ENCODE peak calls at places on chromosome 15, in ten cellular contexts. P is GM10248, L is progenitor cell of endocrine pancreas, A is fibroblast of lung, E is WTC11, Q is IMR-90, R is mucosa of descending colon, C is osteoblast, B is A549, K is cardiac muscle cell. N is an unnamed sample.

GRCh38 chr15:50137330-50137761 is 18.3 kb upstream of the ATP8B4 start:
- DNase-seq in P (no peak), L (no peak), A (peak), E (no peak), Q (peak), R (no peak), C (peak), B (peak), K (peak), N (peak)

GRCh38 chr15:69958494-69959134 is 139.1 kb downstream of the TLE3 start:
- DNase-seq in P (no peak), L (no peak), A (no peak), E (peak), Q (no peak), R (no peak), C (no peak), B (peak), K (no peak), N (no peak)

GRCh38 chr15:68285243-68285980 is 7.9 kb downstream of the FEM1B start:
- DNase-seq in P (no peak), L (no peak), A (no peak), E (peak), Q (no peak), R (no peak), C (no peak), B (no peak), K (no peak), N (no peak)

GRCh38 chr15:23387791-23388190 is 33.2 kb downstream of the GOLGA8S start:
- DNase-seq in P (no peak), L (no peak), A (no peak), E (no peak), Q (no peak), R (no peak), C (no peak), B (no peak), K (no peak), N (no peak)

GRCh38 chr15:67296684-67297083 is 42.1 kb downstream of the IQCH start:
- DNase-seq in P (no peak), L (no peak), A (no peak), E (no peak), Q (no peak), R (no peak), C (no peak), B (no peak), K (no peak), N (no peak)

GRCh38 chr15:44536962-44537727 is at the start of gene EIF3J:
- DNase-seq in P (peak), L (peak), A (peak), E (peak), Q (peak), R (peak), C (peak), B (peak), K (peak), N (peak)

GRCh38 chr15:69314736-69315135 is 16.0 kb downstream of the PAQR5 start:
- DNase-seq in P (no peak), L (no peak), A (no peak), E (no peak), Q (no peak), R (no peak), C (no peak), B (no peak), K (no peak), N (no peak)

GRCh38 chr15:45667002-45667401 is 32.2 kb downstream of the SQOR start:
- DNase-seq in P (no peak), L (no peak), A (no peak), E (no peak), Q (no peak), R (no peak), C (no peak), B (no peak), K (no peak), N (no peak)

GRCh38 chr15:27082526-27082925 is 111.5 kb downstream of the GABRG3 start:
- DNase-seq in P (no peak), L (no peak), A (no peak), E (no peak), Q (no peak), R (no peak), C (no peak), B (no peak), K (no peak), N (no peak)

DNA sequence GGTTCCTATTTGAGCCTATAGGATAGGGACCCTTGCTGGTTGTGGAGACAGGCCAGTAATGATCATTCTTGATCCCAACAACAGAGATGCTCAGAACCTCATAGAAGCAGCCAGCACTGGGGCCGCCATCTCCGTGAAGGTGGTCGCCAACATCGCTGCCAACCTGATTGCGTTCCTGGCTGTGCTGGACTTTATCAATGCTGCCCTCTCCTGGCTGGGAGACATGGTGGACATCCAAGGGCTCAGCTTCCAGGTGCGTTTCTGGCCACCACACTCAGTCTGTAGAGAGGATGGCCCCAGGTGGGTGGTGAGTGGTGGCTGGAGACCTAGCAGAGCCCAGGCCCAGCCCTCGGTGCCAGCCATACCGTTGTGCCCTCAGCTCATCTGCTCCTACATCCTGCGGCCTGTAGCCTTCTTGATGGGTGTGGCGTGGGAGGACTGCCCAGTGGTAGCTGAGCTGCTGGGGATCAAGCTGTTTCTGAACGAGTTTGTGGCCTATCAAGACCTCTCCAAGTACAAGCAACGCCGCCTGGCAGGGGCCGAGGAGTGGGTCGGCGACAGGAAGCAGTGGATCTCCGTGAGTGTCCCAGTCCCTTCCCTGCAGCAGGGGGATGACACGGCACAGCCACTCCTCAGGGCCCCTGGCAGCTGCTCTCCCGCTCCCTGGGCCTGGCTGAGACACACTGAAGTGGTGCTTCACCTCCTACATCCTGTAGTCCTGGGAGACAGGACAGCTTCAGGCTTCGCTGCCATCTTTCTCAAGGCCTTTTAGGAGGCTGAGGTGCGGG is 46.5 kb upstream of the PDE8A start:
- DNase-seq in P (no peak), L (no peak), A (no peak), E (peak), Q (no peak), R (no peak), C (no peak), B (peak), K (no peak), N (no peak)
- TF ChIP-seq CTCF in P (no peak), L (no peak), A (peak), E (no peak), Q (no peak), R (no peak), C (no peak), B (peak), K (no peak), N (no peak)

GRCh38 chr15:74022706-74023470 is 28.4 kb downstream of the PML start:
- DNase-seq in P (no peak), L (no peak), A (no peak), E (no peak), Q (no peak), R (no peak), C (peak), B (no peak), K (no peak), N (no peak)

GRCh38 chr15:74024687-74025086 is 30.2 kb downstream of the PML start:
- DNase-seq in P (no peak), L (no peak), A (no peak), E (no peak), Q (no peak), R (no peak), C (no peak), B (no peak), K (no peak), N (no peak)

GRCh38 chr15:74027688-74028087 is 33.2 kb downstream of the PML start:
- DNase-seq in P (no peak), L (no peak), A (no peak), E (no peak), Q (no peak), R (no peak), C (no peak), B (no peak), K (no peak), N (no peak)

GRCh38 chr15:74028646-74029045 is 34.1 kb downstream of the PML start:
- DNase-seq in P (no peak), L (no peak), A (no peak), E (no peak), Q (no peak), R (no peak), C (no peak), B (no peak), K (no peak), N (no peak)

GRCh38 chr15:74025436-74025835 is 30.9 kb downstream of the PML start:
- DNase-seq in P (no peak), L (no peak), A (no peak), E (no peak), Q (peak), R (no peak), C (peak), B (no peak), K (peak), N (no peak)
- TF ChIP-seq CTCF in P (no peak), L (no peak), A (no peak), E (no peak), Q (no peak), R (no peak), C (no peak), B (no peak), K (no peak), N (no peak)

GRCh38 chr15:57526076-57526475 is 65.6 kb upstream of the MYZAP start:
- DNase-seq in P (no peak), L (no peak), A (no peak), E (no peak), Q (peak), R (no peak), C (no peak), B (no peak), K (no peak), N (no peak)

GRCh38 chr15:57529748-57530147 is 62.0 kb upstream of the MYZAP start:
- DNase-seq in P (no peak), L (no peak), A (no peak), E (no peak), Q (no peak), R (no peak), C (no peak), B (no peak), K (no peak), N (no peak)

GRCh38 chr15:57527382-57528091 is 64.2 kb upstream of the MYZAP start:
- DNase-seq in P (peak), L (no peak), A (peak), E (no peak), Q (peak), R (no peak), C (peak), B (peak), K (peak), N (peak)

GRCh38 chr15:57526615-57527014 is 65.1 kb upstream of the MYZAP start:
- DNase-seq in P (no peak), L (no peak), A (no peak), E (no peak), Q (no peak), R (no peak), C (peak), B (no peak), K (no peak), N (no peak)

DNA sequence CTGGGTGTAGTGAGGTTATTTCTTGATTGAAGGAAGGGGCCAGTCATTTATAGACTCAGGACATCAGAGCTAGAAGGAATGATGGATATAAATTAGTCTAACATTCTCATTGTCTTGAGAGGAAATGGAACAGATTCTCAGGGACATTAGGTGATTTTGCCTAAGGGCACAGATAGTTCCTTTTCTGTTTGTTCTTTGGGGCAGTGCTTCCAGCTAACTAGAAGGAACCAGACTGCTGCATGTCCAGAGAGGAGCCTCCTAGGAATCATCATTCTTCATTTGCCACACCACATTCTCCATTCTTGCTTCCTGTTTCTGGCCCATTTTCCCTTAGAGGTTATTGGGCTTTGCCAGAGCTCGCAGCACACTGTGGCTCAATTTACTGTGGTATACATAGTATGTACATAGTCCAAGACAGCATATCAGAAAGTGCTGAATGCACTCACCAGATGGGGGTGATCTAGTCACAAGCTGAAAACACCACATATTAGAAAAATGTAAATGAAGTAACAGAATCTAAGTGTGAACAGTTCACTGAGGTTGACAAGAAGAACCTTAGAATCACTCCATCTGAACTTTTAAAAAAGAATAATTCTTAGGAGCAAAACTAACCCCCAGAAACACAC is 62.7 kb upstream of the MYZAP start:
- DNase-seq in P (no peak), L (no peak), A (no peak), E (no peak), Q (no peak), R (no peak), C (no peak), B (no peak), K (no peak), N (no peak)
- TF ChIP-seq CTCF in P (no peak), L (no peak), A (no peak), E (no peak), Q (no peak), R (no peak), C (no peak), B (no peak), K (no peak), N (no peak)

GRCh38 chr15:85412956-85413854 is 32.8 kb downstream of the AKAP13 start:
- DNase-seq in P (peak), L (no peak), A (peak), E (no peak), Q (peak), R (peak), C (peak), B (peak), K (peak), N (peak)
- TF ChIP-seq CTCF in P (peak), L (no peak), A (no peak), E (no peak), Q (no peak), R (no peak), C (peak), B (no peak), K (no peak), N (no peak)

GRCh38 chr15:25345943-25346342 is 92.9 kb downstream of the UBE3A start:
- DNase-seq in P (no peak), L (no peak), A (peak), E (peak), Q (peak), R (no peak), C (no peak), B (no peak), K (peak), N (peak)
- TF ChIP-seq CTCF in P (no peak), L (peak), A (peak), E (no peak), Q (no peak), R (no peak), C (peak), B (no peak), K (peak), N (peak)

GRCh38 chr15:33074942-33075341 is 119.6 kb downstream of the FMN1 start:
- DNase-seq in P (no peak), L (no peak), A (no peak), E (no peak), Q (no peak), R (no peak), C (no peak), B (no peak), K (no peak), N (no peak)
- TF ChIP-seq CTCF in P (no peak), L (no peak), A (no peak), E (no peak), Q (no peak), R (no peak), C (peak), B (no peak), K (no peak), N (no peak)

DNA sequence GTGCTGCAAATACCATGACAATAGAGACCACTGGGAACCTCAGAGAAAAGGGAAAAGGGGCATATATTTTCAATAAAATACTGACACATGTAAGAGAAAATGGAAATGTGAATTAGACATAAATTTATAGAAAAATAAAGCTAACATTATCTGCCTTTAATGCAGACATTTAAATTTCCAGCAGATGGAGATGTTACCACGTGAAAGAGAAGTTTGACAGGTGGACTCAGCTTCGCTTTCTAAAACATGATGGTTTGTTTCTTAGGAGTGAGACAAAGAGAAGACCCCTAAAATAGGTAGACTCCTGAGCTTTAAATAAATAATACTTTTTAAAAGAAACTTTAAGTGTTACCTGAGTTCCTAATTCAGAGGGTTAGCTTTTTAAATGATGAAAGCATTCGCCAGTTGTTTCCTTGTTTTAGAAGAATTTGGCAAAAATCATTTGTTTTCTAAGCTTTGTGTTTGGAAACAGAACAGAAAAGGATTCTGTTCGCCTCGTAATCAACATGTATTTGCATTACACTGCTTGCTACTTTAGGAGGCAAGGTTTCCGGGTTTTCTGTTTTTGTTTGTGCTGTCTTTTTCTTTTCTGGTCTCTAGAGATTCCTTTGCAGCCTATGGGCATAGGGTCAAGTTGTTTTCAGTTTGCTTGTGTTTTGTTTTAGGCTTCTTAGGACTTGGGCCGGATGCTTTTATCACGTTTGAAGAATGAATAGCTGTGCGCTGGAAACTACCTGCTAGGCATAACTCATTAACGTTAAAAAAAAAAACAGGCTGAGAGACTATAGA is 271.4 kb downstream of the THSD4 start:
- DNase-seq in P (no peak), L (no peak), A (peak), E (no peak), Q (peak), R (no peak), C (no peak), B (peak), K (peak), N (no peak)
- TF ChIP-seq CTCF in P (peak), L (peak), A (peak), E (no peak), Q (peak), R (no peak), C (peak), B (peak), K (peak), N (no peak)

GRCh38 chr15:80613762-80614365 is 81.2 kb upstream of the ABHD17C start:
- DNase-seq in P (no peak), L (no peak), A (no peak), E (no peak), Q (no peak), R (no peak), C (no peak), B (no peak), K (no peak), N (no peak)

GRCh38 chr15:80609512-80609946 is 85.6 kb upstream of the ABHD17C start:
- DNase-seq in P (no peak), L (no peak), A (peak), E (no peak), Q (no peak), R (no peak), C (no peak), B (no peak), K (peak), N (peak)

GRCh38 chr15:80609111-80609510 is 86.0 kb upstream of the ABHD17C start:
- DNase-seq in P (no peak), L (no peak), A (no peak), E (no peak), Q (no peak), R (no peak), C (no peak), B (no peak), K (peak), N (no peak)

GRCh38 chr15:80608688-80609087 is 86.4 kb upstream of the ABHD17C start:
- DNase-seq in P (no peak), L (no peak), A (no peak), E (no peak), Q (no peak), R (no peak), C (no peak), B (no peak), K (no peak), N (no peak)

DNA sequence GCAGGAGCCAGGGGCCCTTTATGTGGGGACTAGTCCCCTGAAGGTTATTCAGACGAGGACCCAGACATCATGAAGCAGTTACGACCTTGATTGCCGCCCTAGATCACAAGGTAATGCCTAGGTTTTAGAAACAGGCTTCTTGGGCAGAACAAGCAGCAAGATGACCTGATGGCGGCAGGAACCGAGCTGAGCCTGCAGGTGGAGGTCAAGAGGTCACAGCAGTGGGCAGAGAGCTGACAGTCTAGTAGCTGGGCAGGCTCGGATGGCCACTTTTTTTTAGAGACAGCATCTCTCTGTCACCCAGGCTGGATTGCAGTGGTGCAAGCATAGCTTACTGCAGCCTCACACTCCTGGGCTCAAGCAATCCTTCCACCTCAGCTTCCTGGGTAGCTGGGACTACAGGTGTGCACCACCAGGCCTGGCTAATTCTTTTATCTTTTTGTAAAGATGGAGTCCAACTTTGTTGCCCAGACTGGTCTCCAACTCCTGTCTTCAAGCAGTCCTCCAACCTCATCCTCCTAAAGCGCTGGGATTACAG is 83.5 kb upstream of the ABHD17C start:
- DNase-seq in P (no peak), L (no peak), A (no peak), E (no peak), Q (no peak), R (no peak), C (no peak), B (no peak), K (no peak), N (no peak)
- TF ChIP-seq CTCF in P (no peak), L (no peak), A (no peak), E (no peak), Q (no peak), R (no peak), C (no peak), B (no peak), K (no peak), N (no peak)

DNA sequence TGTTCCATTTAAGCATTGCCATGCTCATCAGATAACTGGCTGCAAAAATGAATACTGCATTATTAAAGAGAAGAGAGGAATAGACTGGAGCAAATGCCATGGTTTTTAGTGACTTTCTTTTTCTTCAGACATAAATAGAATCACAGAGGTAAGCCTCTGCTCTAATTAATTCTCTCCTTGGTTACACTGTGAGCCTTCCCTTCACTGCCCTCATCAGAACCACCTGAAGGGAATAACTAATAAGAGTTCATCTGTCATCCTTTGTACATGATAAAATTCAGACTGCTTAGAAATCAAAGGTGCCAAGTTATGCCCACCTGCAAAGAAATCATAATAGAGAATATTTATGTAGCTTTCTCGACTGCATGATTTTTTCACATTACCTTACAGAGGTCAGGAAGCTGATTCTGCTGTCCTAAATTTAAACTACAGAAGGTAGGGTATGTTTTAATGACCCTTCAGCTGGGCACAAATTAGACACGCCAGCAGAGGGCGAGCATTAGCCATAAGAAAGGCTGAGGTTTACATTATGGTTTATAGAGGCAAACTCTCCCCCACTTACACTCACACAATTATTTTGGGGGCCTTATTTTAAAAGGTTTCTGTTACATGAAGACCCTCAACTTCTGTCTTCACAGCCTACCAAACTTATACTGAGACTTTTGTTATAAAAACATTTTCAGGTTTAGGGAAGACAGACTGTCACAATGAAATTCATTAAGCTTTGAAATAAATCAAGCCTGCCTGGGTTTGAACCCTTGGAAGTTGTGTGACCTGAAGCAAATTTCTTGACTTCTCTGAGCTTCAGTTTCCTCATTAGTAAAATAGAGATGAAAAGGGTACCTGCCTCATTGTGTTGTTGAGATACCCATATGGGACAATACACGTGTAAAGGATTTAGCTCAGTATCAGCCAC is 15.3 kb upstream of the UNC13C start:
- DNase-seq in P (no peak), L (peak), A (peak), E (peak), Q (no peak), R (no peak), C (no peak), B (peak), K (peak), N (no peak)
- TF ChIP-seq CTCF in P (peak), L (peak), A (peak), E (peak), Q (peak), R (no peak), C (peak), B (peak), K (peak), N (peak)